ENCODE peak calls at places on chromosome 13, in seven cellular contexts. P is prostate gland, U is Peyer's patch, J is suprapubic skin, M is HCT116, V is body of pancreas, R is stomach. A is an unnamed sample.

GRCh38 chr13:76825415-76825814 is 60.8 kb downstream of the KCTD12 start:
- DNase-seq in P (no peak), U (no peak), V (no peak), M (no peak), R (no peak), J (no peak), A (no peak)

GRCh38 chr13:47908200-47908902 is 92.7 kb downstream of the SUCLA2 start:
- DNase-seq in U (no peak), J (no peak), M (no peak), V (no peak), R (no peak), P (no peak), A (no peak)

GRCh38 chr13:44404261-44405139 is 30.9 kb downstream of the SERP2 start:
- DNase-seq in U (no peak), M (no peak), P (peak), V (no peak), R (peak), J (no peak), A (no peak)

GRCh38 chr13:77022341-77022740 is 4.6 kb downstream of the FBXL3 start:
- DNase-seq in J (no peak), V (no peak), R (no peak), P (no peak), M (no peak), U (no peak), A (no peak)

GRCh38 chr13:73056054-73056962 is 2.5 kb upstream of the KLF5 start:
- DNase-seq in M (peak), R (no peak), V (no peak), J (no peak), P (no peak), U (no peak), A (no peak)

GRCh38 chr13:24618219-24618955 is 61.8 kb upstream of the ATP12A start:
- DNase-seq in P (no peak), J (no peak), V (peak), R (peak), M (no peak), U (peak), A (no peak)

GRCh38 chr13:46388308-46388707 is 1.3 kb upstream of the RUBCNL start:
- DNase-seq in M (no peak), V (no peak), J (no peak), P (no peak), U (no peak), R (no peak), A (no peak)

GRCh38 chr13:41900918-41901317 is 60.0 kb downstream of the VWA8 start:
- DNase-seq in M (no peak), U (no peak), J (no peak), R (no peak), P (no peak), V (no peak), A (no peak)

GRCh38 chr13:92952161-92952560 is 274.4 kb upstream of the GPC6 start:
- DNase-seq in M (no peak), V (no peak), R (no peak), J (no peak), U (no peak), P (no peak), A (no peak)

GRCh38 chr13:23797276-23797903 is 91.8 kb downstream of the MIPEP start:
- DNase-seq in M (no peak), U (no peak), J (no peak), V (no peak), R (no peak), P (no peak), A (no peak)

GRCh38 chr13:100280681-100281080 is 191.8 kb downstream of the PCCA start:
- DNase-seq in U (no peak), M (no peak), R (no peak), P (no peak), J (no peak), V (no peak), A (no peak)

GRCh38 chr13:45402641-45403040 is 15.5 kb downstream of the SLC25A30 start:
- DNase-seq in M (no peak), V (peak), U (no peak), P (no peak), J (no peak), R (no peak), A (no peak)

GRCh38 chr13:53405616-53406015 is 377.0 kb downstream of the OLFM4 start:
- DNase-seq in J (no peak), U (no peak), P (no peak), V (no peak), R (no peak), M (no peak), A (no peak)

GRCh38 chr13:43908156-43909126 is 28.7 kb downstream of the LACC1 start:
- DNase-seq in P (peak), J (no peak), R (no peak), V (peak), M (peak), U (no peak), A (no peak)

GRCh38 chr13:44796597-44797517 is 192.4 kb downstream of the NUFIP1 start:
- DNase-seq in P (no peak), J (no peak), M (no peak), U (no peak), R (peak), V (no peak), A (peak)

GRCh38 chr13:110396913-110397379 is 89.9 kb downstream of the COL4A2 start:
- DNase-seq in U (peak), J (peak), M (no peak), V (peak), P (peak), R (peak), A (peak)

GRCh38 chr13:99892189-99892588 is 79.4 kb downstream of the ZIC5 start:
- DNase-seq in M (no peak), U (no peak), J (no peak), P (no peak), V (no peak), R (no peak), A (no peak)

GRCh38 chr13:34772206-34772605 is 169.9 kb upstream of the NBEA start:
- DNase-seq in J (no peak), U (no peak), V (no peak), P (no peak), R (no peak), M (no peak), A (no peak)

GRCh38 chr13:26299168-26299788 is 45.3 kb downstream of the CDK8 start:
- DNase-seq in P (no peak), R (no peak), J (no peak), V (no peak), U (no peak), M (no peak), A (no peak)

GRCh38 chr13:100543872-100544602 is 44.6 kb downstream of the GGACT start:
- DNase-seq in M (no peak), P (no peak), R (no peak), U (peak), J (peak), V (no peak), A (peak)

GRCh38 chr13:92716749-92717148 is 509.9 kb upstream of the GPC6 start:
- DNase-seq in R (no peak), J (no peak), U (no peak), M (no peak), P (no peak), V (no peak), A (no peak)

GRCh38 chr13:113584870-113585671 is 518 bp downstream of the TFDP1 start:
- DNase-seq in J (peak), U (peak), P (no peak), M (no peak), R (peak), V (no peak), A (no peak)

GRCh38 chr13:35164324-35164932 is 222.4 kb downstream of the NBEA start:
- DNase-seq in P (no peak), R (no peak), J (no peak), V (no peak), M (peak), U (no peak), A (no peak)

GRCh38 chr13:32657309-32657708 is 71.1 kb downstream of the PDS5B start:
- DNase-seq in R (no peak), M (no peak), U (no peak), P (no peak), J (no peak), V (no peak), A (no peak)

GRCh38 chr13:111403266-111403665 is 82.8 kb downstream of the TEX29 start:
- DNase-seq in M (no peak), P (no peak), J (no peak), R (no peak), U (no peak), V (no peak), A (no peak)

GRCh38 chr13:111484959-111485358 is 164.5 kb downstream of the TEX29 start:
- DNase-seq in U (peak), R (no peak), V (no peak), M (no peak), P (no peak), J (no peak), A (peak)

GRCh38 chr13:87859261-87859660 is 188.1 kb downstream of the SLITRK5 start:
- DNase-seq in J (no peak), R (no peak), V (no peak), P (no peak), M (no peak), U (no peak), A (no peak)

GRCh38 chr13:99991806-99992242 is 10.2 kb downstream of the ZIC2 start:
- DNase-seq in P (no peak), J (no peak), V (no peak), M (no peak), U (no peak), R (no peak), A (peak)

GRCh38 chr13:69287050-69287698 is 820.5 kb upstream of the ATXN8OS start:
- DNase-seq in U (no peak), J (no peak), P (no peak), V (no peak), M (no peak), R (no peak), A (no peak)

GRCh38 chr13:20713751-20714150 is 10.3 kb downstream of the IL17D start:
- DNase-seq in P (no peak), M (no peak), R (no peak), U (no peak), J (no peak), V (no peak), A (no peak)

GRCh38 chr13:20709369-20709768 is 5.9 kb downstream of the IL17D start:
- DNase-seq in R (no peak), M (no peak), J (no peak), P (no peak), U (no peak), V (no peak), A (no peak)

GRCh38 chr13:20713014-20713376 is 9.5 kb downstream of the IL17D start:
- DNase-seq in U (no peak), M (no peak), V (no peak), R (no peak), P (no peak), J (no peak), A (no peak)

GRCh38 chr13:20709782-20710181 is 6.3 kb downstream of the IL17D start:
- DNase-seq in U (no peak), M (no peak), V (no peak), P (no peak), R (no peak), J (no peak), A (no peak)

DNA sequence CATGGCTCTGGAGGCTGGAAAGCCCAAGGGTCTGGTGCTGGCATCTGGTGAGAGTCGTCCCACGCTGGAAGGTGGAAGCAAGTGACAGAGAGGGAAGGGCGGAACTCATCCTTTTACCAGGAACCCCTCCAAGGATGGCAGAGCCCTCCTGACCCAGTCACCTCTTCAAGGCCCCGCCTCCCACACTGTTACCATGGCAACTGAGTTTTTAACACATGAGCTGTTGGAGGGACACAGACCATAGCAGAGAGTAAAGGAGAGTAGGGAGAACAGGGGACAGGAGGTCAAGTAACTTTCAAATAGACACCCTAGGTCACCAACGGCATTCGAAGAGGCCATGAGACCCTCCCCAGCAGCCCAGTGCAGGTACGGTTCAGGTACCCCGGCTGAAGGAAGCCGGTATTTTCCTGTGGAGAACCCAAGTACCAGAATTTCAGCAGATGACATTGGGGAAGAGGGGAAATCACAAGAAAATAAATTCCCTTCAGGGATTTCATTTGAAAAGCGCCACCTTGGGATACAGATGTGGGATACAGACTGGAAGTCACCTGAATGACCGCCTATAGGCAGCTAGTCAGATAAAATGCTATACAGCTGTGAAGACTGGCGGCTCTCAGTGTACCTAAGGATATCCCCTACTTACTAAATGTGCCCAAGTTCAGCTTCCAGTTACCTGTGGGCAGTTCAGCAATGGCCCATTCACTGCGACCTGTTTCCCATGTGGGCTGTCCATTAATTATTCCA is 8.0 kb downstream of the IL17D start:
- DNase-seq in R (no peak), M (no peak), P (no peak), J (no peak), V (no peak), U (no peak), A (no peak)
- TF ChIP-seq CTCF in R (no peak), M (no peak), P (no peak), J (no peak), V (no peak), U (no peak), A (no peak)

GRCh38 chr13:40388617-40389016 is 277.8 kb downstream of the FOXO1 start:
- DNase-seq in R (peak), U (peak), V (peak), P (no peak), M (no peak), J (no peak), A (no peak)
- TF ChIP-seq POLR2A in R (no peak), U (peak), V (no peak), P (no peak), M (no peak), J (no peak), A (no peak)

DNA sequence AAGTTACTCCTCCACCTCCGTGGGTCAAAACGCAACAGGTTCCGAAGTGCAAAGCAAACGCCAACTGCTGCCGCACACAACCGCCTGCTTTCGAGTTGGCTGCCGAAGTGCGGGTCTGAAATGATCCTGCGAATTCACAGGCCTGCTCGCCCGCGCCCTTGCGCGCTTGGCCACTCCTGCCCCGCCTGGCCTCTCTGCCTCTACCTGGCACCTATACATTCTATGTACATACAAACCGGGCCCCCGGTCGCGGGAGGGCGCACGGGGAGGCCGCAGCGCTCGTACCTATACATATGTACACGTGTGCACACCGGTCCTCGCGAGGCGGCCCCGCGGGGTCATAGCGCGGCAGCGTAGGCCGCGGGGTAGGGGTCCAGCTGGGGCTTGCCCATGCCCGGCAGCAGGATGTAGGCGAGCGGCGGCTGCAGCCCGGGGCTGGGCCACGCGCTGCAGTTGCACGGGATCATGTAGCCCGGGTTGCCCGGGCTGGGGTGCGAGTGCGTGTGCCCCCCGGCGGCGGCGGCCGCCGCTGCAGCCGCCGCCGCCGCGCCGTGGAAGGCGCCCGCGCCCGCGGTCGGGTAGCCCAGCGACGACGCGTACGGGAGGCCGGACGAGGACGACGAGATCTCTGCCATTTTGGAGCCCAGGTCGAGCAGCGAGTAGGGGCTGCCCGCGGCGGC is 1.3 kb downstream of the SOX21 start:
- DNase-seq in U (no peak), M (no peak), P (no peak), V (no peak), J (peak), R (no peak), A (no peak)
- H3K4me3 ChIP-seq in U (peak), M (no peak), P (peak), V (no peak), J (peak), R (peak), A (peak)

GRCh38 chr13:63455938-63456337 is 2040.3 kb upstream of the PCDH20 start:
- DNase-seq in U (no peak), M (no peak), P (no peak), R (no peak), V (no peak), J (no peak), A (no peak)
- TF ChIP-seq CTCF in U (no peak), M (no peak), P (no peak), R (no peak), V (peak), J (no peak), A (no peak)

GRCh38 chr13:51067376-51068125 is 43.5 kb downstream of the C13orf42 start:
- DNase-seq in M (no peak), V (no peak), P (no peak), R (no peak), U (no peak), J (no peak), A (no peak)

GRCh38 chr13:51063909-51064308 is 47.2 kb downstream of the C13orf42 start:
- DNase-seq in V (no peak), U (no peak), M (no peak), P (no peak), J (no peak), R (no peak), A (no peak)

GRCh38 chr13:51066091-51066831 is 44.8 kb downstream of the C13orf42 start:
- DNase-seq in M (no peak), U (no peak), R (no peak), V (peak), P (no peak), J (no peak), A (no peak)

GRCh38 chr13:51064753-51065152 is 46.3 kb downstream of the C13orf42 start:
- DNase-seq in V (no peak), J (no peak), M (no peak), U (no peak), R (no peak), P (no peak), A (no peak)

DNA sequence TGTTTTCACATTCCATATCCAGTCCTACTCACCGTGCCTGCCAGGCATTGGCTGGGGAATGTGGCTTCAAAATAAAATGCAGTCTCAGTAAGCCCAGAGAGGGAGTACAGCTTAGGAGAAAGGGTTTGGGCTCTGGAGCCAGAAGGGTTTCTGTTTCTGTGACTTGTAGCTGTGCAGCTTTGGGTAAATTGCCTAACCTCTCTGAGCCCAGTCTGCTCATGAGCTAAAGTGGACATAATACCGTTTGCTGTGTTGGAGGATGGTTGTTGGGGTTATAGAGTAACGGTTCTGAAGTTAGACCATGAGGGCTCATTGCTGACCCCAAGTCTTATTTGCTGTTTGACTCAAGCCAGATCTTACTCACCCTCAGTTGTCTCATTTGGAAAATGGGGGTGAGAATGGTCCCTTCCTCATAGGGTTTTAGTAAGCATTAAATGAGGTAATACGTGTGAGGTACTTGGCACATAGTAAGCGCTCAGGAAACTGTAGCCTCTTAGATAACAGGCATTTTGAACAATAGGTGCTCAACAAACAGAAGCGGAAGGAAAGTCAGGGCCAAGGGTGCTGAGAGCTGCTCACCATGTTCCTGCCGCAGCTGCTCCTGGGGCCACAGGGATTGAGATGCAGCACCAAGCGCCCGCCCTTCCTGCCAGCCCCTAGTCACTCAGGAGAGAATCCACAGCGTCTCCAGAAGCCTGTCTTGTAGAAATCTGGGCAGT is 45.5 kb downstream of the C13orf42 start:
- DNase-seq in U (no peak), V (no peak), R (no peak), J (no peak), M (no peak), P (no peak), A (no peak)
- TF ChIP-seq POLR2A in U (no peak), V (no peak), R (no peak), J (no peak), M (no peak), P (no peak), A (no peak)

DNA sequence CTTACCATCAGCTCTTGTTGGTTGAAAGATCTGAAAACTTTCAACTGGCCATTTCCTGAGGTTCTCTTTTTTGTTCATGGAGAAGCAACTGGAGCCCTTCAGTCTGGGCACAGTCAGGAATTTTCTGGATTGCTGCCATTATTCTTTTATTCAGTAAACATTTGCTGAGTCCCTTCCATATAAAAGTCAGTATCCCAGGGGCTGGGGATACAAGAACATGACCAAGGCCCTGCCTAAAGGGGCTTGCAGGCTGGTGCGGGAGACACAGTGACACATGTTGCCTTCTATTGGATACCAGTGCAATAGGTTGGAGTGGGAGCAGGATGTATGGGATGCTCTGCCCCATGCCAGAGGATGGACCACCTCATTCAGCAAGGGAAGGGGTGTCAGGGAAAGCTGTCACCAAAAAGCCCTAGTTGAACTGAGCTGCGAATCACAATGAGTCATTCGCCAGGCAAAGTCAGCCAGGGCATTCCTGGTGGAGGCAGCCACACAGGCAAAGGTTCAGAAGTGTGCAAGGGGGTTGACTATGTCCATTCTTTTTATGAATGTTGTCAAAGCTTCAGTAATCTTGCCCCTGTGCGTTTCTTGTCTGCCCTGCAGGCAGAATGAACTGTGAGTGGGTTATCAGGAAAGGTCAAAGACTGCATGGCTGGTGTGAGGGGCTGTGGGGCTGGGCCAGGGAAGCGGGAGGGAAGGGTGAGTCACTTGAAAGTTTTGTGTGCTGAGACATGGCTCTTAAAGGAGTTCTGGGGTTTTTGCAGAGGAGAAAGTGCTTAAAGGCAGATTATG is 395.9 kb downstream of the KCNRG start:
- DNase-seq in P (no peak), J (no peak), U (no peak), R (no peak), V (no peak), M (peak), A (no peak)
- H3K4me3 ChIP-seq in P (no peak), J (no peak), U (no peak), R (no peak), V (no peak), M (no peak), A (no peak)

DNA sequence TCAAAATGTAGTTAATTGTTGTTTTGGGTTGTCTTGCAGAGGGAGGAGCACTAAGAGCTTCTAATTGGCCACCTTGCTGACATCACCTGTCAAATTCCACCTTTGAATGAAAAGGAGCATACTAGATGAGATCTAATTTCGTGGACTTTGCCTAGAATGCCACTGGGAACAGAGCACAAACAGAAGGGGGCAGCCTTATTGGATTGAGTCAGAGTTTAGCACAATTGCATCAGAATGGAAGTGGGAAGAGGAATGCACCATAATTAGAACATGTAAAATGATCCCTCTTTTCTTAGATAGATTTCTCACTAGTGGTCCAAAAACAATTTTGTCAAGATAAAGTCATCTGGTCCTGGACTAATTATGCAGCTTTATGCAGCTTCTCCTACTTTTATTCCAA is 1552.2 kb downstream of the PCDH9 start:
- DNase-seq in P (no peak), J (no peak), U (no peak), R (no peak), M (peak), V (no peak), A (no peak)
- TF ChIP-seq CTCF in P (no peak), J (no peak), U (no peak), R (no peak), M (no peak), V (no peak), A (no peak)

A was measured in lower leg skin.